ENCODE peak calls at places on chromosomes 11 and 22, in four cellular contexts. Z is mammary epithelial cell; H is activated CD4-positive, alpha-beta T cell treated with anti-CD3 and anti-CD28 coated beads for 1 hour; C is GM12865. B is an unnamed sample.

GRCh38 chr11:131688056-131688693 is 317.8 kb downstream of the NTM start:
- DNase-seq in Z (peak), H (no peak), C (peak), B (no peak)

GRCh38 chr11:75063732-75064314 is 32.9 kb downstream of the OR2AT4 start:
- DNase-seq in Z (no peak), H (no peak), C (no peak), B (no peak)

GRCh38 chr22:38202437-38203089 is 769 bp downstream of the MAFF start:
- DNase-seq in Z (peak), H (peak), C (peak), B (no peak)

GRCh38 chr11:13119928-13120520 is 110.9 kb downstream of the RASSF10 start:
- DNase-seq in Z (no peak), H (no peak), C (no peak), B (no peak)

GRCh38 chr11:123822022-123822421 is 15.9 kb upstream of the OR6M1 start:
- DNase-seq in Z (no peak), H (no peak), C (peak), B (no peak)

GRCh38 chr11:2377511-2378443 is 667 bp downstream of the CD81 start:
- DNase-seq in Z (no peak), H (peak), C (peak), B (no peak)

GRCh38 chr22:49769691-49770315 is 57.9 kb downstream of the BRD1 start:
- DNase-seq in Z (no peak), H (no peak), C (no peak), B (no peak)

GRCh38 chr11:66973956-66974585 is 1.0 kb upstream of the C11orf86 start:
- DNase-seq in Z (no peak), H (no peak), C (no peak), B (no peak)

GRCh38 chr22:29190915-29191314 is 14.8 kb upstream of the EMID1 start:
- DNase-seq in Z (no peak), H (no peak), C (no peak), B (no peak)

GRCh38 chr11:72844356-72844755 is 30.1 kb downstream of the ATG16L2 start:
- DNase-seq in Z (no peak), H (no peak), C (peak), B (no peak)

GRCh38 chr11:78080818-78081495 is 1.3 kb upstream of the NDUFC2 start:
- DNase-seq in Z (peak), H (no peak), C (no peak), B (no peak)

GRCh38 chr11:121767433-121767832 is 314.7 kb upstream of the SORL1-AS1 start:
- DNase-seq in Z (peak), H (no peak), C (peak), B (no peak)

GRCh38 chr11:123755344-123755743 is 1.0 kb upstream of the OR6X1 start:
- DNase-seq in Z (no peak), H (no peak), C (no peak), B (no peak)

GRCh38 chr22:48256776-48257689 is 1494.6 kb downstream of the TBC1D22A start:
- DNase-seq in Z (no peak), H (no peak), C (no peak), B (no peak)

GRCh38 chr11:128845334-128845780 is 21.7 kb downstream of the KCNJ1 start:
- DNase-seq in Z (no peak), H (no peak), C (peak), B (no peak)

GRCh38 chr22:43007519-43008102 is 7.3 kb downstream of the PACSIN2 start:
- DNase-seq in Z (no peak), H (no peak), C (no peak), B (no peak)

GRCh38 chr11:697028-697491 is 1.4 kb downstream of the TMEM80 start:
- DNase-seq in Z (peak), H (no peak), C (peak), B (no peak)

GRCh38 chr11:22711212-22711770 is 44.9 kb downstream of the GAS2 start:
- DNase-seq in Z (peak), H (no peak), C (no peak), B (no peak)

GRCh38 chr22:29268511-29269229 is 602 bp downstream of the EWSR1 start:
- DNase-seq in Z (peak), H (no peak), C (peak), B (peak)

GRCh38 chr11:59009661-59010060 is 70.4 kb downstream of the GLYATL1 start:
- DNase-seq in Z (no peak), H (no peak), C (peak), B (no peak)

GRCh38 chr22:50146440-50147228 is 23.9 kb upstream of the PANX2 start:
- DNase-seq in Z (peak), H (no peak), C (no peak), B (peak)

GRCh38 chr22:21970037-21970799 is 12.4 kb downstream of the TOP3B start:
- DNase-seq in Z (peak), H (no peak), C (no peak), B (no peak)

GRCh38 chr11:77779935-77780334 is 40.6 kb downstream of the RSF1 start:
- DNase-seq in Z (peak), H (no peak), C (no peak), B (no peak)

GRCh38 chr11:10746871-10747270 is 4.2 kb upstream of the CTR9 start:
- DNase-seq in Z (no peak), H (no peak), C (no peak), B (no peak)

GRCh38 chr11:79953629-79954028 is 512.8 kb upstream of the TENM4 start:
- DNase-seq in Z (no peak), H (no peak), C (no peak), B (no peak)

GRCh38 chr11:12626616-12627015 is 47.6 kb upstream of the TEAD1 start:
- DNase-seq in Z (no peak), H (no peak), C (no peak), B (no peak)

GRCh38 chr11:43268161-43268560 is 43.6 kb upstream of the API5 start:
- DNase-seq in Z (no peak), H (no peak), C (no peak), B (no peak)

GRCh38 chr11:109138200-109138599 is 283.8 kb upstream of the C11orf87 start:
- DNase-seq in Z (peak), H (no peak), C (no peak), B (no peak)

GRCh38 chr22:19228174-19228573 is 49.6 kb upstream of the SLC25A1 start:
- DNase-seq in Z (no peak), H (no peak), C (no peak), B (no peak)

GRCh38 chr11:115930886-115931537 is 426.8 kb upstream of the CADM1 start:
- DNase-seq in Z (no peak), H (no peak), C (peak), B (no peak)

GRCh38 chr11:116833491-116833815 is 3.7 kb downstream of the APOC3 start:
- DNase-seq in Z (no peak), H (no peak), C (no peak), B (no peak)

GRCh38 chr11:4713241-4713640 is 8.7 kb downstream of the MMP26 start:
- DNase-seq in Z (peak), H (no peak), C (no peak), B (no peak)

GRCh38 chr11:1892558-1892957 is 863 bp upstream of the PRR33 start:
- DNase-seq in Z (no peak), H (no peak), C (no peak), B (no peak)

GRCh38 chr11:129596361-129596760 is 219.3 kb upstream of the TMEM45B start:
- DNase-seq in Z (no peak), H (no peak), C (no peak), B (no peak)

GRCh38 chr22:25824828-25825474 is 83.0 kb downstream of the MYO18B start:
- DNase-seq in Z (no peak), H (no peak), C (no peak), B (no peak)

GRCh38 chr11:120224872-120225371 is 14.1 kb downstream of the OAF start:
- DNase-seq in Z (no peak), H (no peak), C (no peak), B (no peak)

B was measured in cerebellar nuclear complex.